ENCODE peak calls at places on chromosomes 13 and 19, in six cellular contexts. One of them, this sample, is unnamed.

GRCh38 chr13:48457578-48458242 is 44.8 kb upstream of the LPAR6 start:
- DNase-seq in osteoblast: no peak
- DNase-seq in pancreas: peak; percentile 56
- DNase-seq in hepatocyte: no peak
- DNase-seq in heart right ventricle: no peak
- DNase-seq in A673: no peak
- DNase-seq in this sample: peak; percentile 72

GRCh38 chr19:8695911-8696310 is 2.7 kb downstream of the ACTL9 start:
- DNase-seq in osteoblast: no peak
- DNase-seq in pancreas: no peak
- DNase-seq in hepatocyte: no peak
- DNase-seq in heart right ventricle: no peak
- DNase-seq in A673: no peak
- DNase-seq in this sample: no peak

GRCh38 chr19:3479177-3479818 is 1.0 kb downstream of the SMIM24 start:
- DNase-seq in osteoblast: peak; percentile 86
- DNase-seq in pancreas: no peak
- DNase-seq in hepatocyte: peak; percentile 62
- DNase-seq in heart right ventricle: no peak
- DNase-seq in A673: peak; percentile 68
- DNase-seq in this sample: no peak

GRCh38 chr13:48304132-48304876 is 753 bp downstream of the RB1 start:
- DNase-seq in osteoblast: peak; percentile 87
- DNase-seq in pancreas: no peak
- DNase-seq in hepatocyte: peak; percentile 58
- DNase-seq in heart right ventricle: peak; percentile 49
- DNase-seq in A673: peak; percentile 51
- DNase-seq in this sample: peak; percentile 48

GRCh38 chr13:109569938-109570711 is 216.3 kb downstream of the IRS2 start:
- DNase-seq in osteoblast: peak; percentile 77
- DNase-seq in pancreas: no peak
- DNase-seq in hepatocyte: no peak
- DNase-seq in heart right ventricle: no peak
- DNase-seq in A673: no peak
- DNase-seq in this sample: no peak

GRCh38 chr19:28168557-28168956 is 1044.4 kb downstream of the UQCRFS1 start:
- DNase-seq in osteoblast: no peak
- DNase-seq in pancreas: no peak
- DNase-seq in hepatocyte: no peak
- DNase-seq in heart right ventricle: no peak
- DNase-seq in A673: peak; percentile 30
- DNase-seq in this sample: no peak

GRCh38 chr13:100589178-100589725 is 663 bp upstream of the GGACT start:
- DNase-seq in osteoblast: no peak
- DNase-seq in pancreas: no peak
- DNase-seq in hepatocyte: no peak
- DNase-seq in heart right ventricle: no peak
- DNase-seq in A673: peak; percentile 89
- DNase-seq in this sample: no peak

GRCh38 chr19:19627442-19627715 is 641 bp downstream of the LPAR2 start:
- DNase-seq in osteoblast: no peak
- DNase-seq in pancreas: no peak
- DNase-seq in hepatocyte: no peak
- DNase-seq in heart right ventricle: no peak
- DNase-seq in A673: no peak
- DNase-seq in this sample: no peak

GRCh38 chr13:74129500-74130144 is 4.6 kb downstream of the KLF12 start:
- DNase-seq in osteoblast: no peak
- DNase-seq in pancreas: no peak
- DNase-seq in hepatocyte: no peak
- DNase-seq in heart right ventricle: peak; percentile 12
- DNase-seq in A673: peak; percentile 81
- DNase-seq in this sample: no peak

GRCh38 chr13:106566682-106567420 is 1.1 kb downstream of the ARGLU1 start:
- DNase-seq in osteoblast: peak; percentile 79
- DNase-seq in pancreas: no peak
- DNase-seq in hepatocyte: peak; percentile 70
- DNase-seq in heart right ventricle: peak; percentile 65
- DNase-seq in A673: peak; percentile 51
- DNase-seq in this sample: no peak

GRCh38 chr19:18417250-18418033 is 1.8 kb upstream of the SSBP4 start:
- DNase-seq in osteoblast: peak; percentile 98
- DNase-seq in pancreas: peak; percentile 81
- DNase-seq in hepatocyte: peak; percentile 92
- DNase-seq in heart right ventricle: peak; percentile 91
- DNase-seq in A673: peak; percentile 95
- DNase-seq in this sample: peak; percentile 93

GRCh38 chr13:101875717-101876393 is 423.4 kb downstream of the ITGBL1 start:
- DNase-seq in osteoblast: no peak
- DNase-seq in pancreas: no peak
- DNase-seq in hepatocyte: peak; percentile 41
- DNase-seq in heart right ventricle: no peak
- DNase-seq in A673: peak; percentile 39
- DNase-seq in this sample: no peak

GRCh38 chr13:110001622-110002275 is 215.4 kb upstream of the IRS2 start:
- DNase-seq in osteoblast: peak; percentile 51
- DNase-seq in pancreas: no peak
- DNase-seq in hepatocyte: no peak
- DNase-seq in heart right ventricle: no peak
- DNase-seq in A673: no peak
- DNase-seq in this sample: no peak

GRCh38 chr13:21757721-21758120 is 86.8 kb downstream of the FGF9 start:
- DNase-seq in osteoblast: no peak
- DNase-seq in pancreas: no peak
- DNase-seq in hepatocyte: no peak
- DNase-seq in heart right ventricle: no peak
- DNase-seq in A673: no peak
- DNase-seq in this sample: no peak

GRCh38 chr13:35789335-35790166 is 313.1 kb upstream of the MAB21L1 start:
- DNase-seq in osteoblast: no peak
- DNase-seq in pancreas: no peak
- DNase-seq in hepatocyte: peak; percentile 46
- DNase-seq in heart right ventricle: no peak
- DNase-seq in A673: peak; percentile 43
- DNase-seq in this sample: no peak

GRCh38 chr19:44975444-44975843 is 20.3 kb downstream of the CLPTM1 start:
- DNase-seq in osteoblast: peak; percentile 23
- DNase-seq in pancreas: no peak
- DNase-seq in hepatocyte: no peak
- DNase-seq in heart right ventricle: no peak
- DNase-seq in A673: no peak
- DNase-seq in this sample: no peak
- H3K36me3 ChIP-seq in osteoblast: peaks cover 65% of the 10 kb centered on the region
- H3K36me3 ChIP-seq in pancreas: peaks cover 7% of the 10 kb centered on the region
- H3K36me3 ChIP-seq in hepatocyte: no peaks in the 10 kb centered on the region
- H3K36me3 ChIP-seq in heart right ventricle: peaks cover 20% of the 10 kb centered on the region
- H3K36me3 ChIP-seq in A673: peaks cover 53% of the 10 kb centered on the region
- H3K36me3 ChIP-seq in this sample: peaks cover 63% of the 10 kb centered on the region

GRCh38 chr13:40338217-40338616 is 328.2 kb downstream of the FOXO1 start:
- DNase-seq in osteoblast: no peak
- DNase-seq in pancreas: no peak
- DNase-seq in hepatocyte: no peak
- DNase-seq in heart right ventricle: no peak
- DNase-seq in A673: no peak
- DNase-seq in this sample: no peak

GRCh38 chr13:40341086-40341471 is 325.4 kb downstream of the FOXO1 start:
- DNase-seq in osteoblast: no peak
- DNase-seq in pancreas: no peak
- DNase-seq in hepatocyte: no peak
- DNase-seq in heart right ventricle: no peak
- DNase-seq in A673: no peak
- DNase-seq in this sample: no peak

GRCh38 chr13:40342461-40342860 is 324.0 kb downstream of the FOXO1 start:
- DNase-seq in osteoblast: no peak
- DNase-seq in pancreas: no peak
- DNase-seq in hepatocyte: no peak
- DNase-seq in heart right ventricle: no peak
- DNase-seq in A673: no peak
- DNase-seq in this sample: no peak

GRCh38 chr13:40341501-40341900 is 324.9 kb downstream of the FOXO1 start:
- DNase-seq in osteoblast: no peak
- DNase-seq in pancreas: no peak
- DNase-seq in hepatocyte: no peak
- DNase-seq in heart right ventricle: no peak
- DNase-seq in A673: no peak
- DNase-seq in this sample: no peak

DNA sequence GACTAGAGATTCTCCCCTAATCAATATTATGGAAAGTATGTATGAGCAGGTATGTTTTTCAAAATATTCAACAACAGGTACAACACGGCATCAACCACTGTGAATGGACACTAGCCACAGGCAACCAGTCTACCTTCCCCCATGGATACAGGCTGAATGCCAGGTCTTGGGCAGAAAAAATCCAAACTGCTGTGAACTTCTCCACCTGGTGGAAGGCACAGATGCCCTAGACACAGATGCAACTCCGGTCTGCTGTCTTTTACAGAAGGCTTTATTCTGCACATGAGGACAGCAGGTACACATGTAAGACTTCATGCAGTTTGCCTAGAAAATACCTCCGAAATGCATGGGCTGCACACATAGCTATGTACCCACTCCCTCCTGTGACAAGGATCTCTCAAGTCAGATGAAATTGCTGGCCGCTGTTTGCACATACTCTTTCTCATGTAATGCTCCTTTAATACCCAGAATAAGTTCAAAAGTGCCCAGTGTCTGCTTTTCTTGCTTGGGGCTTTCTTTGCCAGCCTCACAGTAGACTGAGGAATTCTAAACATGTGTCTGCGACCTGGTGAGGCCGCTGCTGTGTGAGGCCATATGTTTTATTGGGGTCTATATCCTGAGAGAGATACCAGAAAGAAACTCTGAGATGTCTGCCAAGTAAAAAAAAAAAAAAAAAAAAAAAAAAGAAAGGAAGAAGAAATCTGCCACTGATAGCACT is 325.9 kb downstream of the FOXO1 start:
- DNase-seq in osteoblast: no peak
- DNase-seq in pancreas: no peak
- DNase-seq in hepatocyte: no peak
- DNase-seq in heart right ventricle: no peak
- DNase-seq in A673: no peak
- DNase-seq in this sample: no peak
- TF ChIP-seq CTCF in osteoblast: no peak
- TF ChIP-seq CTCF in pancreas: peak; percentile 20
- TF ChIP-seq CTCF in hepatocyte: peak; percentile 13
- TF ChIP-seq CTCF in heart right ventricle: no peak
- TF ChIP-seq CTCF in A673: no peak
- TF ChIP-seq CTCF in this sample: no peak

DNA sequence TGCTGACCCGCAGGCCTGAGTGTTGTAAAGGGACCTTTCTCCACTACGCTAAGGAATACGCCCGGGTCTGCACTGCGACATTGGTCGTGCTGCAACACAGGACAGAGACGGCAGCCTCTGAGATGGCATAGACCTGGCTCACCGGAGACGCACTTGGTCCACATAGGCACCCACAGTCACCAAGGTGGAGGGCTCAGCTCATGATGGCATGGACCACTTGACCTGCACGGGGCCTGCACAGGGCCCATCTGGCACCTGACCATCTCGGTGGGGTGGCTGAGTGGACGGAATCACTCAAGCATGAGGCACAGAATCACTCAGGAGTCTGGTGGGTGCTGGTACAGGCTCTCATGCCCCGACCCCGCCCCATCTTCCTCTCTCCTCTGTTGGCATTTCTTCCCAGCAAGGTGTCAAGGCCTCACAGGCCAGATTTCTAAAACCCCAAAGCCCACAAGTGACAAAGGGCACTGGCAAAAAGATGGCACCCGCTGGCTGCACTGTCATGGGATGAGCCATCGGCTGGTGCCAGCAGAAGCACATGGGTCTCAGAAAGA is 45.9 kb downstream of the TSHZ3 start:
- DNase-seq in osteoblast: no peak
- DNase-seq in pancreas: no peak
- DNase-seq in hepatocyte: no peak
- DNase-seq in heart right ventricle: no peak
- DNase-seq in A673: no peak
- DNase-seq in this sample: peak; percentile 42
- H3K27me3 ChIP-seq in osteoblast: no peaks in the 10 kb centered on the region
- H3K27me3 ChIP-seq in pancreas: no peaks in the 10 kb centered on the region
- H3K27me3 ChIP-seq in hepatocyte: no peaks in the 10 kb centered on the region
- H3K27me3 ChIP-seq in heart right ventricle: peaks cover 4% of the 10 kb centered on the region
- H3K27me3 ChIP-seq in A673: no peaks in the 10 kb centered on the region
- H3K27me3 ChIP-seq in this sample: no peaks in the 10 kb centered on the region

DNA sequence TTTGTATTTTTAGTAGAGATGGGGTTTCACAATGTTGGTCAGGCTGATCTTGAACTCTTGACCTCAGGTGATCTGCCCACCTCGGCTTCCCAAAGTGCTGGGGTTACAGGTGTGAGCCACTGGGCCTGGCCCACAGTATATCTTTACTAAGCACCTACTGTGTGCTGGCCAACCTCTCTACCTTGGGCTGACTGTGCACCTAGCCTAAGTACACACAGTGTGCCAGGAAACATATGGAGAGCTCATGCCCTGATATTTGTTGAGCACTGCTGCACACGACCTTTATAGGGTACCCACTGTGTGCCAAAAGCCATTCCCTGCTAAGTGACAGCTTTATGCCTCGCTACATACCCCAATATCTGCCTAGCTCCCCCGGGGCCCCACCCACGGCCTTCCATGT is 6.3 kb upstream of the ARHGAP45 start:
- DNase-seq in osteoblast: no peak
- DNase-seq in pancreas: no peak
- DNase-seq in hepatocyte: no peak
- DNase-seq in heart right ventricle: no peak
- DNase-seq in A673: no peak
- DNase-seq in this sample: peak; percentile 8
- H3K36me3 ChIP-seq in osteoblast: no peaks in the 10 kb centered on the region
- H3K36me3 ChIP-seq in pancreas: no peaks in the 10 kb centered on the region
- H3K36me3 ChIP-seq in hepatocyte: no peaks in the 10 kb centered on the region
- H3K36me3 ChIP-seq in heart right ventricle: no peaks in the 10 kb centered on the region
- H3K36me3 ChIP-seq in A673: no peaks in the 10 kb centered on the region
- H3K36me3 ChIP-seq in this sample: no peaks in the 10 kb centered on the region

GRCh38 chr13:107742544-107742943 is 472.8 kb downstream of the LIG4 start:
- DNase-seq in osteoblast: no peak
- DNase-seq in pancreas: no peak
- DNase-seq in hepatocyte: no peak
- DNase-seq in heart right ventricle: no peak
- DNase-seq in A673: no peak
- DNase-seq in this sample: no peak
- TF ChIP-seq CTCF in osteoblast: peak; percentile 6
- TF ChIP-seq CTCF in pancreas: no peak
- TF ChIP-seq CTCF in hepatocyte: no peak
- TF ChIP-seq CTCF in heart right ventricle: no peak
- TF ChIP-seq CTCF in A673: no peak
- TF ChIP-seq CTCF in this sample: no peak

DNA sequence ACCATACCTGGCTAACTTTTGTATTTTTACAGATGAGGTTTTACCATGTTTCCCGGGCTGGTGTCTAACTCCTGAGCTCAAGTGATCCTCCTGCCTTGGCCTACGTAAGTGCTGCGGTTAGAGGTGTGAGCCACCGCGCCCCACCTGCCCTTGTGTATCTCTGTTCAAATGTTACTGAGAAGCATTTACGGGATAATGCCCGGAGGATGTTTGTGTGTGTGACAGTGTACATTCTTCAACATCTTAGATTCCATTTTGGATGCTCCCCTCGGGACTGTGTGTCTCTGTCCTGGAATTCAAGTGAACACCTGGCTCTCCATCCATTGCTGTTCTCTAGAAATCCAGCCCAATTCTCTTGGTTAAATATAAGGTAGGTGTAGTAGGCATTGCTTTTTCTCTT is 93.7 kb downstream of the NLRP12 start:
- DNase-seq in osteoblast: no peak
- DNase-seq in pancreas: no peak
- DNase-seq in hepatocyte: no peak
- DNase-seq in heart right ventricle: no peak
- DNase-seq in A673: no peak
- DNase-seq in this sample: no peak
- H3K27me3 ChIP-seq in osteoblast: no peaks in the 10 kb centered on the region
- H3K27me3 ChIP-seq in pancreas: no peaks in the 10 kb centered on the region
- H3K27me3 ChIP-seq in hepatocyte: no peaks in the 10 kb centered on the region
- H3K27me3 ChIP-seq in heart right ventricle: no peaks in the 10 kb centered on the region
- H3K27me3 ChIP-seq in A673: no peaks in the 10 kb centered on the region
- H3K27me3 ChIP-seq in this sample: no peaks in the 10 kb centered on the region